ENCODE peak calls at places on chromosome 5, in five cellular contexts. W is adrenal gland, O is stomach, R is astrocyte of the spinal cord, M is body of pancreas. A is an unnamed sample.

GRCh38 chr5:56532411-56532935 is 282.9 kb upstream of the MAP3K1 start:
- DNase-seq in W (no peak), O (no peak), R (no peak), M (no peak), A (no peak)

GRCh38 chr5:141641634-141642278 is 5.0 kb downstream of the RELL2 start:
- DNase-seq in W (no peak), O (no peak), R (peak), M (no peak), A (peak)

GRCh38 chr5:16853511-16853910 is 82.6 kb downstream of the MYO10 start:
- DNase-seq in W (no peak), O (no peak), R (no peak), M (no peak), A (no peak)

GRCh38 chr5:1727571-1727970 is 72.1 kb downstream of the MRPL36 start:
- DNase-seq in W (no peak), O (peak), R (no peak), M (no peak), A (no peak)

GRCh38 chr5:157651011-157651611 is 1.1 kb downstream of the SOX30 start:
- DNase-seq in W (no peak), O (no peak), R (no peak), M (no peak), A (no peak)

GRCh38 chr5:100762163-100762562 is 140.9 kb downstream of the ST8SIA4 start:
- DNase-seq in W (no peak), O (no peak), R (peak), M (no peak), A (peak)

GRCh38 chr5:178259623-178260536 is 27.3 kb upstream of the PHYKPL start:
- DNase-seq in W (no peak), O (no peak), R (no peak), M (no peak), A (no peak)

GRCh38 chr5:9715891-9716335 is 85.8 kb upstream of the TAS2R1 start:
- DNase-seq in W (no peak), O (no peak), R (peak), M (no peak), A (peak)

GRCh38 chr5:59799668-59800374 is 93.7 kb downstream of the PDE4D start:
- DNase-seq in W (no peak), O (no peak), R (peak), M (no peak), A (peak)

GRCh38 chr5:61330341-61330878 is 1.6 kb upstream of the ZSWIM6 start:
- DNase-seq in W (peak), O (no peak), R (peak), M (peak), A (peak)

GRCh38 chr5:176362098-176362442 is 506 bp upstream of the KIAA1191 start:
- DNase-seq in W (no peak), O (no peak), R (no peak), M (no peak), A (no peak)

GRCh38 chr5:77180167-77181081 is 30.1 kb upstream of the PDE8B start:
- DNase-seq in W (peak), O (peak), R (no peak), M (peak), A (no peak)

DNA sequence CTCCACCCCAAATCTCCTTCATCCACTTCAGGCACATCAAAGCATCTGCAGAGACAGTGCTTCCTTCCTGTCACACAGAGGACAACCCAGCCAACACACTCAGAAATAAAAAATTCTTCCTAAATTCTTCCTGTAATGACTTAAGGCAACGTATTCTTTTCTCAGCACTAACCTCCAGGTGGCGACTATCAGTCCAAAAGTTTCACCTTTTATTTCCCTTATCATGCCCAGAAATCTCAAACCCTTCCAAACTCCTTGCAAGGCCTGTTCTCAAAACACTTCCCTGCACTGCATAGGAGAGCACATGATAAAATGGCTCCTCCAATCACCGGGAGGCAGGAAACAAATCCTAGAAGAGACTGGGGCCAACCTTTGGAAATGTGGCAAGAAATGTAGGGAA is 35.1 kb downstream of the SLIT3 start:
- DNase-seq in W (no peak), O (no peak), R (peak), M (no peak), A (no peak)
- TF ChIP-seq CTCF in W (no peak), O (no peak), R (peak), M (no peak), A (peak)

GRCh38 chr5:107567901-107568671 is 102.7 kb downstream of the EFNA5 start:
- DNase-seq in W (no peak), O (no peak), R (no peak), M (no peak), A (no peak)

GRCh38 chr5:107572800-107573368 is 97.9 kb downstream of the EFNA5 start:
- DNase-seq in W (no peak), O (no peak), R (no peak), M (no peak), A (peak)

GRCh38 chr5:107566537-107566875 is 104.2 kb downstream of the EFNA5 start:
- DNase-seq in W (no peak), O (no peak), R (no peak), M (no peak), A (peak)

GRCh38 chr5:107571621-107572489 is 98.9 kb downstream of the EFNA5 start:
- DNase-seq in W (peak), O (peak), R (peak), M (peak), A (peak)

GRCh38 chr5:107570805-107571531 is 99.8 kb downstream of the EFNA5 start:
- DNase-seq in W (no peak), O (peak), R (no peak), M (no peak), A (no peak)
- H3K4me3 ChIP-seq in W (no peak), O (peak), R (no peak), M (no peak), A (no peak)

GRCh38 chr5:172699999-172700685 is 59.1 kb downstream of the NEURL1B start:
- DNase-seq in W (no peak), O (no peak), R (no peak), M (no peak), A (no peak)

GRCh38 chr5:172695431-172696054 is 54.5 kb downstream of the NEURL1B start:
- DNase-seq in W (no peak), O (no peak), R (no peak), M (no peak), A (peak)

GRCh38 chr5:172699423-172699822 is 58.4 kb downstream of the NEURL1B start:
- DNase-seq in W (no peak), O (no peak), R (no peak), M (no peak), A (no peak)

GRCh38 chr5:172696171-172696849 is 55.2 kb downstream of the NEURL1B start:
- DNase-seq in W (no peak), O (no peak), R (no peak), M (no peak), A (peak)

DNA sequence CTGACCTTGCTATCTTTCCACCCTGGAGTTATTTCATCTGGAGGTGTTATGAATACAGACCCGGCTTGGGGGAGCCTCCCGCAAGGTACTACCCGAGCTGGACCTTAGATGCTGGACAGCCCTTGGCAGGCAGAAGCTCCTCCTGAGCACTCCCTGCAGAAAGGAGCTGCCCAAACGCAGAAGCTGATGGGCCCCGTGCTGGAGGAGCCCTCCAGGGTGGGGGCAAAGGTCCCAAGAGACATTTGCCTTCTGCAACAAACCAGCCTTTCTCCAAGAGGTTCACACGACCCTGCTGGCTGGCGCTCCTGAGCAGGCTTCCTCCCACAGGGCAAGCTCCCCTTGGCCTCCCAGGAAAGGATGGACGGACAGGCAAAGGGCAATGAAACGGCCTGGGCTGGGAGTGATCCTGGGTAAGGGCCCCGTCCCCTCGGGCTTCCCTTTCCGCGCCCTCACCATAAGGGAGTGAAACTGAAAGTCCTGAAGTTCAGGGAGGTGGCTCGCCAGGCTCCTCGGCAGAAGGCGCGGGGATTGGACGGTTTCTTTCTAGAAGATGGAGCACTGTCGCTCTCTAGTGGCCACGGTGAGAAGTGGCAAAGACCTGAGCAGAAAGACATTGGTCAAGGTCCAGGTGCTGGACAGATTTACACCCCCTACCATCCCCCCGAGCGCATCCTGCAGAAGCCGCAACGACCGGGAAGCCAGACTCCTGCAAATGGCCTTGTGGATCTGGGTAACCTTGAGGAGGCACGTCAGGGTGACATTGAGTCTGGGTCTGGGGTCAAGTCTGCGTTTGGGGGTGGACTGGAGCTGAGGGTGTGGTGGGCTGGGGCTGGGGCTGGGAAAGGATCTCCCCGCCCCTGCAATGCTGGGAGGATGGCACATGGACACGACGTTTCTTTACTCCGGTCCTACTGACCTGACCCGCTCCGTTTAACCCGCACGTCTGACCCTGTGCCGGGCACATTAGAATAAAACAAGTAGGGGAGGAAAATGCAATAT is 56.4 kb downstream of the NEURL1B start:
- DNase-seq in W (peak), O (peak), R (peak), M (peak), A (peak)
- TF ChIP-seq CTCF in W (peak), O (peak), R (peak), M (peak), A (peak)

GRCh38 chr5:172878585-172879433 is 44.8 kb downstream of the ERGIC1 start:
- DNase-seq in W (peak), O (no peak), R (peak), M (no peak), A (peak)
- H3K4me3 ChIP-seq in W (no peak), O (peak), R (no peak), M (no peak), A (peak)

DNA sequence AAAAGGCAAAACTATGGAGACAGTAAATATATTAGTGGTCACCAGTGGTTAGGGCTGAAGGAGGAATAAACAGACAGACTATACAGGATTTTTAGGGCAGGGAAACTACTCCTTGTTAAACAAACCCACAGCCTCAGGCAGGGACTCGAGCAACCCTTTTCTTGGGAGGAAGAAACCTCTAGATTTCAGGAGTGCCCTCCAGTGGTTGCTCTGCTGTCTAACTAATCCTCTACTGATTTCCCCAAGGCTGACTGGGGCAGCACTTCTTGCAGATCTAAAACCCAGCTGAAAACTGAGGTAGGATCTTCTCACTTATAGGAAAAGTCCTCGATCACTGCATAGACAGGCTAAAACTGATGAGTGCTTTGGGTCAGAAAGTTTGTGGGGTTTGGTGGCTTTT is 176.8 kb downstream of the ISOC1 start:
- DNase-seq in W (no peak), O (no peak), R (no peak), M (no peak), A (peak)
- TF ChIP-seq CTCF in W (no peak), O (no peak), R (no peak), M (no peak), A (peak)

GRCh38 chr5:148740466-148740865 is 85.9 kb upstream of the ADRB2 start:
- DNase-seq in W (no peak), O (no peak), R (no peak), M (no peak), A (no peak)

GRCh38 chr5:148739023-148739422 is 84.7 kb upstream of the HTR4 start:
- DNase-seq in W (no peak), O (no peak), R (no peak), M (no peak), A (no peak)

GRCh38 chr5:148746826-148747535 is 79.4 kb upstream of the ADRB2 start:
- DNase-seq in W (no peak), O (no peak), R (no peak), M (no peak), A (peak)

GRCh38 chr5:148739524-148739923 is 85.2 kb upstream of the HTR4 start:
- DNase-seq in W (no peak), O (no peak), R (peak), M (no peak), A (peak)

GRCh38 chr5:148740966-148741742 is 85.3 kb upstream of the ADRB2 start:
- DNase-seq in W (no peak), O (no peak), R (peak), M (no peak), A (peak)
- H3K4me3 ChIP-seq in W (no peak), O (no peak), R (no peak), M (no peak), A (no peak)

GRCh38 chr5:159644053-159644452 is 272.2 kb upstream of the ADRA1B start:
- DNase-seq in W (no peak), O (no peak), R (no peak), M (no peak), A (no peak)

GRCh38 chr5:159640921-159641320 is 275.4 kb upstream of the ADRA1B start:
- DNase-seq in W (no peak), O (no peak), R (no peak), M (no peak), A (no peak)

GRCh38 chr5:159642379-159642778 is 273.9 kb upstream of the ADRA1B start:
- DNase-seq in W (no peak), O (no peak), R (no peak), M (no peak), A (no peak)

GRCh38 chr5:159641371-159642039 is 274.8 kb upstream of the ADRA1B start:
- DNase-seq in W (no peak), O (no peak), R (no peak), M (no peak), A (no peak)

GRCh38 chr5:159645194-159645846 is 271.0 kb upstream of the ADRA1B start:
- DNase-seq in W (no peak), O (no peak), R (no peak), M (no peak), A (no peak)
- TF ChIP-seq CTCF in W (no peak), O (no peak), R (no peak), M (no peak), A (no peak)

GRCh38 chr5:174843263-174844250 is 119.2 kb downstream of the MSX2 start:
- DNase-seq in W (no peak), O (no peak), R (no peak), M (no peak), A (peak)

GRCh38 chr5:174844971-174845370 is 120.6 kb downstream of the MSX2 start:
- DNase-seq in W (no peak), O (no peak), R (no peak), M (no peak), A (no peak)

GRCh38 chr5:174849426-174849825 is 125.0 kb downstream of the MSX2 start:
- DNase-seq in W (no peak), O (no peak), R (no peak), M (no peak), A (no peak)
- H3K4me3 ChIP-seq in W (no peak), O (no peak), R (no peak), M (no peak), A (no peak)

DNA sequence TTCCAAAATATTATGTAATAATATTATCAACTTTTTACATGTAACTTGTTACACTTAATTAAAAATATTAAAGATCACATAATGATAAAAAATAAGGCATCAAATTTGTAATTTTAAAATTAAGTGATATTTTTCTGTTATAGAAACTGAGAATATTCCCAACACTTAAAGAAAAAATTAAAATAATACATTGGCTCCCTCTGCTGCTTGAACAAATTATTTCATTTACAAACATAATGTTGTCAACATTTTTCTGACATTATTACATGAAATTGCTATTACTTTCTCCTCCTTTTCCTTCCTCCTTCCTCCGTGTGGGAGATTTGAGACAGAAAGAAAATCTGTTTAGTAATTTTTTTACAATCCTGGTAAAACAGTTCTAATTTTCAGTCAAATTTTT is 42.3 kb downstream of the RNF180 start:
- DNase-seq in W (no peak), O (no peak), R (peak), M (no peak), A (peak)
- TF ChIP-seq CTCF in W (peak), O (no peak), R (no peak), M (no peak), A (no peak)